ENCODE peak calls at places on chromosomes 1 and 21, in eight cellular contexts. One of them, this sample, is unnamed.

GRCh38 chr21:31343680-31344480 is at the start of gene TIAM1:
- DNase-seq in choroid plexus epithelial cell: peak
- DNase-seq in EH: peak
- DNase-seq in activated T-helper 2 cell treated with anti-CD3 and anti-CD28 coated beads, Interferon-gamma antibody, Interleukin-2, Interleukin-4, amounts not matched to agents 10 μg/mL and 5 μg/mL and 100 μg/mL, durations not matched to agents 14 hours and 24 hours and 36 hours: no peak
- DNase-seq in stimulated activated CD8-positive, alpha-beta memory T cell treated with anti-CD3 and anti-CD28 coated beads, Interleukin-15, amount 100 ng/mL, for 24 hours: no peak
- DNase-seq in Calu3: peak
- DNase-seq in stimulated activated CD4-positive, alpha-beta T cell treated with anti-CD3 and anti-CD28 coated beads, Interleukin-1b, Interleukin-23, amount 100 ng/mL, for 48 hours: peak
- DNase-seq in GM04503: no peak
- DNase-seq in this sample: peak

GRCh38 chr1:67524143-67525052 is 94.2 kb upstream of the SERBP1 start:
- DNase-seq in EH: peak
- DNase-seq in activated T-helper 2 cell treated with anti-CD3 and anti-CD28 coated beads, Interferon-gamma antibody, Interleukin-2, Interleukin-4, amounts not matched to agents 10 μg/mL and 5 μg/mL and 100 μg/mL, durations not matched to agents 14 hours and 24 hours and 36 hours: no peak
- DNase-seq in choroid plexus epithelial cell: peak
- DNase-seq in Calu3: no peak
- DNase-seq in stimulated activated CD4-positive, alpha-beta T cell treated with anti-CD3 and anti-CD28 coated beads, Interleukin-1b, Interleukin-23, amount 100 ng/mL, for 48 hours: no peak
- DNase-seq in GM04503: peak
- DNase-seq in stimulated activated CD8-positive, alpha-beta memory T cell treated with anti-CD3 and anti-CD28 coated beads, Interleukin-15, amount 100 ng/mL, for 24 hours: no peak
- DNase-seq in this sample: peak

GRCh38 chr1:18077657-18078215 is 29.9 kb upstream of the IGSF21 start:
- DNase-seq in choroid plexus epithelial cell: no peak
- DNase-seq in Calu3: no peak
- DNase-seq in EH: no peak
- DNase-seq in stimulated activated CD8-positive, alpha-beta memory T cell treated with anti-CD3 and anti-CD28 coated beads, Interleukin-15, amount 100 ng/mL, for 24 hours: no peak
- DNase-seq in stimulated activated CD4-positive, alpha-beta T cell treated with anti-CD3 and anti-CD28 coated beads, Interleukin-1b, Interleukin-23, amount 100 ng/mL, for 48 hours: no peak
- DNase-seq in activated T-helper 2 cell treated with anti-CD3 and anti-CD28 coated beads, Interferon-gamma antibody, Interleukin-2, Interleukin-4, amounts not matched to agents 10 μg/mL and 5 μg/mL and 100 μg/mL, durations not matched to agents 14 hours and 24 hours and 36 hours: no peak
- DNase-seq in GM04503: no peak
- DNase-seq in this sample: no peak

GRCh38 chr1:232212248-232212647 is 417.7 kb downstream of the SIPA1L2 start:
- DNase-seq in activated T-helper 2 cell treated with anti-CD3 and anti-CD28 coated beads, Interferon-gamma antibody, Interleukin-2, Interleukin-4, amounts not matched to agents 10 μg/mL and 5 μg/mL and 100 μg/mL, durations not matched to agents 14 hours and 24 hours and 36 hours: no peak
- DNase-seq in EH: peak
- DNase-seq in stimulated activated CD8-positive, alpha-beta memory T cell treated with anti-CD3 and anti-CD28 coated beads, Interleukin-15, amount 100 ng/mL, for 24 hours: no peak
- DNase-seq in GM04503: no peak
- DNase-seq in choroid plexus epithelial cell: no peak
- DNase-seq in stimulated activated CD4-positive, alpha-beta T cell treated with anti-CD3 and anti-CD28 coated beads, Interleukin-1b, Interleukin-23, amount 100 ng/mL, for 48 hours: no peak
- DNase-seq in Calu3: no peak
- DNase-seq in this sample: no peak

GRCh38 chr1:119964673-119965363 is 68.5 kb upstream of the ADAM30 start:
- DNase-seq in EH: peak
- DNase-seq in Calu3: no peak
- DNase-seq in activated T-helper 2 cell treated with anti-CD3 and anti-CD28 coated beads, Interferon-gamma antibody, Interleukin-2, Interleukin-4, amounts not matched to agents 10 μg/mL and 5 μg/mL and 100 μg/mL, durations not matched to agents 14 hours and 24 hours and 36 hours: no peak
- DNase-seq in choroid plexus epithelial cell: peak
- DNase-seq in stimulated activated CD8-positive, alpha-beta memory T cell treated with anti-CD3 and anti-CD28 coated beads, Interleukin-15, amount 100 ng/mL, for 24 hours: no peak
- DNase-seq in GM04503: no peak
- DNase-seq in stimulated activated CD4-positive, alpha-beta T cell treated with anti-CD3 and anti-CD28 coated beads, Interleukin-1b, Interleukin-23, amount 100 ng/mL, for 48 hours: no peak
- DNase-seq in this sample: peak

GRCh38 chr1:233654667-233655432 is 40.9 kb downstream of the KCNK1 start:
- DNase-seq in choroid plexus epithelial cell: no peak
- DNase-seq in EH: no peak
- DNase-seq in stimulated activated CD4-positive, alpha-beta T cell treated with anti-CD3 and anti-CD28 coated beads, Interleukin-1b, Interleukin-23, amount 100 ng/mL, for 48 hours: no peak
- DNase-seq in activated T-helper 2 cell treated with anti-CD3 and anti-CD28 coated beads, Interferon-gamma antibody, Interleukin-2, Interleukin-4, amounts not matched to agents 10 μg/mL and 5 μg/mL and 100 μg/mL, durations not matched to agents 14 hours and 24 hours and 36 hours: no peak
- DNase-seq in stimulated activated CD8-positive, alpha-beta memory T cell treated with anti-CD3 and anti-CD28 coated beads, Interleukin-15, amount 100 ng/mL, for 24 hours: no peak
- DNase-seq in GM04503: no peak
- DNase-seq in Calu3: peak
- DNase-seq in this sample: no peak

GRCh38 chr1:231240531-231240882 is 505 bp upstream of the GNPAT start:
- DNase-seq in Calu3: no peak
- DNase-seq in GM04503: no peak
- DNase-seq in activated T-helper 2 cell treated with anti-CD3 and anti-CD28 coated beads, Interferon-gamma antibody, Interleukin-2, Interleukin-4, amounts not matched to agents 10 μg/mL and 5 μg/mL and 100 μg/mL, durations not matched to agents 14 hours and 24 hours and 36 hours: no peak
- DNase-seq in EH: no peak
- DNase-seq in choroid plexus epithelial cell: peak
- DNase-seq in stimulated activated CD8-positive, alpha-beta memory T cell treated with anti-CD3 and anti-CD28 coated beads, Interleukin-15, amount 100 ng/mL, for 24 hours: no peak
- DNase-seq in stimulated activated CD4-positive, alpha-beta T cell treated with anti-CD3 and anti-CD28 coated beads, Interleukin-1b, Interleukin-23, amount 100 ng/mL, for 48 hours: no peak
- DNase-seq in this sample: no peak

GRCh38 chr1:71706030-71706671 is 576.2 kb downstream of the NEGR1 start:
- DNase-seq in stimulated activated CD8-positive, alpha-beta memory T cell treated with anti-CD3 and anti-CD28 coated beads, Interleukin-15, amount 100 ng/mL, for 24 hours: no peak
- DNase-seq in stimulated activated CD4-positive, alpha-beta T cell treated with anti-CD3 and anti-CD28 coated beads, Interleukin-1b, Interleukin-23, amount 100 ng/mL, for 48 hours: no peak
- DNase-seq in activated T-helper 2 cell treated with anti-CD3 and anti-CD28 coated beads, Interferon-gamma antibody, Interleukin-2, Interleukin-4, amounts not matched to agents 10 μg/mL and 5 μg/mL and 100 μg/mL, durations not matched to agents 14 hours and 24 hours and 36 hours: no peak
- DNase-seq in EH: no peak
- DNase-seq in GM04503: no peak
- DNase-seq in choroid plexus epithelial cell: no peak
- DNase-seq in Calu3: no peak
- DNase-seq in this sample: no peak

GRCh38 chr1:31745071-31745897 is 18.9 kb downstream of the ADGRB2 start:
- DNase-seq in Calu3: peak
- DNase-seq in stimulated activated CD8-positive, alpha-beta memory T cell treated with anti-CD3 and anti-CD28 coated beads, Interleukin-15, amount 100 ng/mL, for 24 hours: no peak
- DNase-seq in EH: peak
- DNase-seq in GM04503: no peak
- DNase-seq in activated T-helper 2 cell treated with anti-CD3 and anti-CD28 coated beads, Interferon-gamma antibody, Interleukin-2, Interleukin-4, amounts not matched to agents 10 μg/mL and 5 μg/mL and 100 μg/mL, durations not matched to agents 14 hours and 24 hours and 36 hours: peak
- DNase-seq in choroid plexus epithelial cell: peak
- DNase-seq in stimulated activated CD4-positive, alpha-beta T cell treated with anti-CD3 and anti-CD28 coated beads, Interleukin-1b, Interleukin-23, amount 100 ng/mL, for 48 hours: peak
- DNase-seq in this sample: peak

GRCh38 chr1:2639607-2640521 is 7.0 kb upstream of the MMEL1 start:
- DNase-seq in stimulated activated CD4-positive, alpha-beta T cell treated with anti-CD3 and anti-CD28 coated beads, Interleukin-1b, Interleukin-23, amount 100 ng/mL, for 48 hours: no peak
- DNase-seq in Calu3: no peak
- DNase-seq in activated T-helper 2 cell treated with anti-CD3 and anti-CD28 coated beads, Interferon-gamma antibody, Interleukin-2, Interleukin-4, amounts not matched to agents 10 μg/mL and 5 μg/mL and 100 μg/mL, durations not matched to agents 14 hours and 24 hours and 36 hours: no peak
- DNase-seq in EH: no peak
- DNase-seq in choroid plexus epithelial cell: no peak
- DNase-seq in stimulated activated CD8-positive, alpha-beta memory T cell treated with anti-CD3 and anti-CD28 coated beads, Interleukin-15, amount 100 ng/mL, for 24 hours: no peak
- DNase-seq in GM04503: no peak
- DNase-seq in this sample: no peak

GRCh38 chr1:29713857-29714256 is 477.5 kb downstream of the PTPRU start:
- DNase-seq in stimulated activated CD8-positive, alpha-beta memory T cell treated with anti-CD3 and anti-CD28 coated beads, Interleukin-15, amount 100 ng/mL, for 24 hours: no peak
- DNase-seq in EH: peak
- DNase-seq in GM04503: no peak
- DNase-seq in activated T-helper 2 cell treated with anti-CD3 and anti-CD28 coated beads, Interferon-gamma antibody, Interleukin-2, Interleukin-4, amounts not matched to agents 10 μg/mL and 5 μg/mL and 100 μg/mL, durations not matched to agents 14 hours and 24 hours and 36 hours: no peak
- DNase-seq in stimulated activated CD4-positive, alpha-beta T cell treated with anti-CD3 and anti-CD28 coated beads, Interleukin-1b, Interleukin-23, amount 100 ng/mL, for 48 hours: no peak
- DNase-seq in Calu3: no peak
- DNase-seq in choroid plexus epithelial cell: peak
- DNase-seq in this sample: no peak

GRCh38 chr1:151372411-151372934 is at the start of gene SELENBP1:
- DNase-seq in EH: peak
- DNase-seq in activated T-helper 2 cell treated with anti-CD3 and anti-CD28 coated beads, Interferon-gamma antibody, Interleukin-2, Interleukin-4, amounts not matched to agents 10 μg/mL and 5 μg/mL and 100 μg/mL, durations not matched to agents 14 hours and 24 hours and 36 hours: no peak
- DNase-seq in GM04503: peak
- DNase-seq in Calu3: peak
- DNase-seq in choroid plexus epithelial cell: peak
- DNase-seq in stimulated activated CD4-positive, alpha-beta T cell treated with anti-CD3 and anti-CD28 coated beads, Interleukin-1b, Interleukin-23, amount 100 ng/mL, for 48 hours: no peak
- DNase-seq in stimulated activated CD8-positive, alpha-beta memory T cell treated with anti-CD3 and anti-CD28 coated beads, Interleukin-15, amount 100 ng/mL, for 24 hours: no peak
- DNase-seq in this sample: peak

GRCh38 chr1:3105167-3105863 is 36.3 kb downstream of the PRDM16 start:
- DNase-seq in Calu3: no peak
- DNase-seq in EH: no peak
- DNase-seq in stimulated activated CD8-positive, alpha-beta memory T cell treated with anti-CD3 and anti-CD28 coated beads, Interleukin-15, amount 100 ng/mL, for 24 hours: no peak
- DNase-seq in GM04503: no peak
- DNase-seq in stimulated activated CD4-positive, alpha-beta T cell treated with anti-CD3 and anti-CD28 coated beads, Interleukin-1b, Interleukin-23, amount 100 ng/mL, for 48 hours: no peak
- DNase-seq in activated T-helper 2 cell treated with anti-CD3 and anti-CD28 coated beads, Interferon-gamma antibody, Interleukin-2, Interleukin-4, amounts not matched to agents 10 μg/mL and 5 μg/mL and 100 μg/mL, durations not matched to agents 14 hours and 24 hours and 36 hours: no peak
- DNase-seq in choroid plexus epithelial cell: peak
- DNase-seq in this sample: peak

GRCh38 chr21:33699277-33699676 is 57.0 kb downstream of the ITSN1 start:
- DNase-seq in choroid plexus epithelial cell: no peak
- DNase-seq in stimulated activated CD8-positive, alpha-beta memory T cell treated with anti-CD3 and anti-CD28 coated beads, Interleukin-15, amount 100 ng/mL, for 24 hours: no peak
- DNase-seq in stimulated activated CD4-positive, alpha-beta T cell treated with anti-CD3 and anti-CD28 coated beads, Interleukin-1b, Interleukin-23, amount 100 ng/mL, for 48 hours: no peak
- DNase-seq in EH: no peak
- DNase-seq in activated T-helper 2 cell treated with anti-CD3 and anti-CD28 coated beads, Interferon-gamma antibody, Interleukin-2, Interleukin-4, amounts not matched to agents 10 μg/mL and 5 μg/mL and 100 μg/mL, durations not matched to agents 14 hours and 24 hours and 36 hours: no peak
- DNase-seq in Calu3: no peak
- DNase-seq in GM04503: no peak
- DNase-seq in this sample: no peak

GRCh38 chr1:205316179-205316578 is 5.4 kb downstream of the NUAK2 start:
- DNase-seq in choroid plexus epithelial cell: no peak
- DNase-seq in EH: no peak
- DNase-seq in activated T-helper 2 cell treated with anti-CD3 and anti-CD28 coated beads, Interferon-gamma antibody, Interleukin-2, Interleukin-4, amounts not matched to agents 10 μg/mL and 5 μg/mL and 100 μg/mL, durations not matched to agents 14 hours and 24 hours and 36 hours: no peak
- DNase-seq in stimulated activated CD8-positive, alpha-beta memory T cell treated with anti-CD3 and anti-CD28 coated beads, Interleukin-15, amount 100 ng/mL, for 24 hours: no peak
- DNase-seq in stimulated activated CD4-positive, alpha-beta T cell treated with anti-CD3 and anti-CD28 coated beads, Interleukin-1b, Interleukin-23, amount 100 ng/mL, for 48 hours: no peak
- DNase-seq in GM04503: no peak
- DNase-seq in Calu3: no peak
- DNase-seq in this sample: no peak

GRCh38 chr1:71649588-71649987 is 568.8 kb upstream of the ZRANB2 start:
- DNase-seq in activated T-helper 2 cell treated with anti-CD3 and anti-CD28 coated beads, Interferon-gamma antibody, Interleukin-2, Interleukin-4, amounts not matched to agents 10 μg/mL and 5 μg/mL and 100 μg/mL, durations not matched to agents 14 hours and 24 hours and 36 hours: no peak
- DNase-seq in GM04503: no peak
- DNase-seq in stimulated activated CD8-positive, alpha-beta memory T cell treated with anti-CD3 and anti-CD28 coated beads, Interleukin-15, amount 100 ng/mL, for 24 hours: no peak
- DNase-seq in Calu3: no peak
- DNase-seq in stimulated activated CD4-positive, alpha-beta T cell treated with anti-CD3 and anti-CD28 coated beads, Interleukin-1b, Interleukin-23, amount 100 ng/mL, for 48 hours: no peak
- DNase-seq in EH: no peak
- DNase-seq in choroid plexus epithelial cell: no peak
- DNase-seq in this sample: no peak

GRCh38 chr21:34598931-34599400 is 15.9 kb downstream of the RCAN1 start:
- DNase-seq in GM04503: no peak
- DNase-seq in EH: peak
- DNase-seq in stimulated activated CD8-positive, alpha-beta memory T cell treated with anti-CD3 and anti-CD28 coated beads, Interleukin-15, amount 100 ng/mL, for 24 hours: no peak
- DNase-seq in stimulated activated CD4-positive, alpha-beta T cell treated with anti-CD3 and anti-CD28 coated beads, Interleukin-1b, Interleukin-23, amount 100 ng/mL, for 48 hours: no peak
- DNase-seq in Calu3: peak
- DNase-seq in activated T-helper 2 cell treated with anti-CD3 and anti-CD28 coated beads, Interferon-gamma antibody, Interleukin-2, Interleukin-4, amounts not matched to agents 10 μg/mL and 5 μg/mL and 100 μg/mL, durations not matched to agents 14 hours and 24 hours and 36 hours: no peak
- DNase-seq in choroid plexus epithelial cell: no peak
- DNase-seq in this sample: no peak

GRCh38 chr1:9481048-9481447 is 58.2 kb upstream of the SLC25A33 start:
- DNase-seq in GM04503: no peak
- DNase-seq in activated T-helper 2 cell treated with anti-CD3 and anti-CD28 coated beads, Interferon-gamma antibody, Interleukin-2, Interleukin-4, amounts not matched to agents 10 μg/mL and 5 μg/mL and 100 μg/mL, durations not matched to agents 14 hours and 24 hours and 36 hours: no peak
- DNase-seq in choroid plexus epithelial cell: no peak
- DNase-seq in Calu3: no peak
- DNase-seq in EH: no peak
- DNase-seq in stimulated activated CD8-positive, alpha-beta memory T cell treated with anti-CD3 and anti-CD28 coated beads, Interleukin-15, amount 100 ng/mL, for 24 hours: no peak
- DNase-seq in stimulated activated CD4-positive, alpha-beta T cell treated with anti-CD3 and anti-CD28 coated beads, Interleukin-1b, Interleukin-23, amount 100 ng/mL, for 48 hours: no peak
- DNase-seq in this sample: no peak

This sample was measured in AG08395.